ENCODE peak calls at places on chromosomes 16 and 17, in nine cellular contexts. U is brain microvascular endothelial cell, S is Panc1, K is GM23338, P is BJ, I is left ventricle myocardium inferior, X is lung, Z is transverse colon, D is mammary epithelial cell. O is an unnamed sample.

GRCh38 chr16:13781579-13782338 is 138.2 kb upstream of the ERCC4 start:
- DNase-seq in U (no peak), S (no peak), K (no peak), P (no peak), I (no peak), X (no peak), Z (no peak), D (no peak), O (no peak)

GRCh38 chr17:41004397-41004796 is 4.5 kb downstream of the KRTAP3-1 start:
- DNase-seq in U (no peak), S (no peak), K (no peak), P (no peak), I (no peak), X (no peak), Z (no peak), D (no peak), O (no peak)

GRCh38 chr17:72393553-72393952 is 272.7 kb downstream of the SOX9 start:
- DNase-seq in U (peak; percentile 76), S (peak; percentile 73), K (no peak), P (no peak), I (no peak), X (no peak), Z (no peak), D (peak; percentile 77), O (peak; percentile 85)

GRCh38 chr16:5393070-5393469 is 295.5 kb upstream of the EEF2KMT start:
- DNase-seq in U (no peak), S (no peak), K (no peak), P (no peak), I (no peak), X (no peak), Z (no peak), D (no peak), O (no peak)

GRCh38 chr17:74879308-74879707 is 6.5 kb upstream of the FDXR start:
- DNase-seq in U (no peak), S (no peak), K (no peak), P (no peak), I (no peak), X (no peak), Z (no peak), D (no peak), O (no peak)

GRCh38 chr16:58472266-58472665 is 27.7 kb upstream of the NDRG4 start:
- DNase-seq in U (no peak), S (no peak), K (no peak), P (no peak), I (no peak), X (no peak), Z (no peak), D (no peak), O (no peak)

GRCh38 chr16:30491744-30492308 is 19.3 kb downstream of the ITGAL start:
- DNase-seq in U (peak; percentile 80), S (peak; percentile 20), K (no peak), P (peak; percentile 48), I (no peak), X (no peak), Z (peak; percentile 24), D (peak; percentile 62), O (peak; percentile 77)

GRCh38 chr16:46756772-46757171 is 8.6 kb upstream of the MYLK3 start:
- DNase-seq in U (no peak), S (no peak), K (no peak), P (no peak), I (no peak), X (no peak), Z (no peak), D (no peak), O (no peak)

GRCh38 chr17:65954148-65954449 is 237.8 kb downstream of the CEP112 start:
- DNase-seq in U (no peak), S (no peak), K (no peak), P (no peak), I (no peak), X (no peak), Z (no peak), D (no peak), O (no peak)

GRCh38 chr16:19307587-19308241 is 22.2 kb downstream of the CLEC19A start:
- DNase-seq in U (no peak), S (no peak), K (peak; percentile 84), P (no peak), I (no peak), X (no peak), Z (no peak), D (no peak), O (no peak)

DNA sequence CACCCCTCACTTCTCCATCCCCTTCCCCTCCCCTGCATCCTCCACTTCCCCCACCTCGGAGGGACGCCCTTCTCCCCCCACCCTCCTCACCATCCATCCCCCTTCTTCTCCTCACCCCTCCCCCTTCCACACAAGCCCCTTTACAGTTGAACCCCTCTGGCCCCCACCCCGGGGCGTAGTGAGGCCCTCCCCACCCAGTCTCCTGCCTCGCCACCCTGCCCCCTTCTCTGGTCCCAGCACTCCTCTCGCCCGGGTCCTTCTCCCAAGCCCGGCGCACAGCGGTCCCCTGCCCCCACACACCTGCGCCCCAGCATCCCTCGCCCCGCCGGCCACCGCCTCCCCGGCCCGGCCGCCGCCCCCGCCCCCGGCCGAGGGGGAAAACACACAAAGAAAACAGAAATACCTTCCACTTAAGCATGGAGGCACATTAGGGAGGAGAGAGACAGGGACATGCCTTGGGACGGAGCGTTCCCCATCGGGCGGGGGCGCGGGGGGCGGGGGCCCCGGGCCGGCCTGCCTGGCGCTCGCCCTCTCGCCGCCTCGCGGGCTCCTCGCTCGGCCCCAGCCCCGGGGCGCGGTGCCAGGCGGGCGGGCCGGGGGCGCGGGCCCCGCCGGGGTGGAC is 411 bp downstream of the SRCIN1 start:
- DNase-seq in U (no peak), S (no peak), K (peak; percentile 82), P (no peak), I (no peak), X (no peak), Z (no peak), D (no peak), O (no peak)
- H3K4me3 ChIP-seq in U (no peak overlapping the region), S (peak overlapping the region; percentile 49), K (peak overlapping the region; percentile 64), P (no peak overlapping the region), I (peak overlapping the region; percentile 69), X (no peak overlapping the region), Z (peak overlapping the region; percentile 61), D (peak overlapping the region; percentile 42), O (no peak overlapping the region)

GRCh38 chr17:80265205-80266068 is 4.8 kb downstream of the RNF213 start:
- DNase-seq in U (no peak), S (no peak), K (no peak), P (no peak), I (no peak), X (peak; percentile 46), Z (no peak), D (no peak), O (no peak)

GRCh38 chr17:80264048-80264792 is 3.6 kb downstream of the RNF213 start:
- DNase-seq in U (no peak), S (no peak), K (no peak), P (no peak), I (no peak), X (no peak), Z (peak; percentile 55), D (no peak), O (no peak)

GRCh38 chr17:80262775-80263244 is 2.2 kb downstream of the RNF213 start:
- DNase-seq in U (no peak), S (no peak), K (no peak), P (no peak), I (no peak), X (no peak), Z (no peak), D (no peak), O (no peak)

GRCh38 chr17:80263253-80264047 is 2.8 kb downstream of the RNF213 start:
- DNase-seq in U (peak; percentile 91), S (no peak), K (peak; percentile 42), P (no peak), I (peak; percentile 75), X (peak; percentile 92), Z (peak; percentile 94), D (peak; percentile 77), O (peak; percentile 84)

GRCh38 chr17:80264793-80265075 is 4.1 kb downstream of the RNF213 start:
- DNase-seq in U (no peak), S (no peak), K (no peak), P (no peak), I (no peak), X (no peak), Z (no peak), D (no peak), O (no peak)
- TF ChIP-seq CTCF in U (no peak), S (no peak), K (no peak), P (no peak), I (no peak), X (no peak), Z (no peak), D (no peak), O (no peak)

DNA sequence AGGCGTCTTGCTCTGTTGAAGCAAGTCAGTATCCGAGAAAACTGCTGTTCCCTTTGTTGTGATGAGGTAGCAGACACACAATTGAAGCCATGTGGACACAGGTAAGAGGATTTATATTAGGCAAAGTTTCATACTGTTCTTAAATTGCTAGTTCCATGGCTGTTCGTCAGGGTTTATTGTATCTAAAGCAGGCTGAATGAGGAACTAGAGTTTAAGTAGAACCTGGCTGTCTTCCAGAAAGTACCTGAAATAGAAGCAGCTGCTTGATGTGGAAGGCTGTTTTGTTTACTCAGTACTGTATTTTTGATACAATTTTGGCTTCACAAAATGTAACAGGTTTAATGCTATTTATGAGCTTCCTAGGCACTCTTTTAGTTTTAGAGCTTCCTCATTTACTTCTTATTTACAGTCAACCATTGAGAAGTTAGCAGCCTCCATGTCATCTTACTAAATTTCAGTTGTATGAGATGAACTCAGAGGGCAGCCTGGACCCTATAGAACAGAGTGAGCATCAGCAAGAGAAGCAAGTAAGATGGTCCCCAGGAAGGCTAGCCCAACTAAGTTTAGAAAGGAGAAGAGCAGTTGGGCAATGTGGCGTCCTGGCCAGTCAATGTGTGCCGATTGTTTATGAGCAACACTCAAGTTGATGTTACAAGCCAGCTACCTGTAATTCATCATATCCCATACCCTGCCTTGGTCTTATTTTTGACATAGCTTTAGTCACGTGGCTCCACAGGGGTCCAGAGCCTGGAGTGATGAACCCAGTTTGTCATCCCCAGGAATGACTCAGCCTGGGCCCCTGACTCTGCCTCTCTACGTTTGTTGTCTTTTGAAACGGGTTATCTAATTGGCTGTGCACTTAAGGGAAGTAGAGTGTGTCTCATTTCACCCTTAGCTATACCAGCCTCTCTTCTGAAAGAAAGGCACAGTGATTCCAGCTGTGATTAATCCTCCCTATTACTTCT is 9.6 kb upstream of the ARL2BP start:
- DNase-seq in U (peak; percentile 95), S (no peak), K (no peak), P (no peak), I (no peak), X (no peak), Z (no peak), D (no peak), O (no peak)
- H3K36me3 ChIP-seq in U (peaks cover 50% of the 10 kb centered on the region), S (peaks cover 15% of the 10 kb centered on the region), K (peaks cover 25% of the 10 kb centered on the region), P (peaks cover 14% of the 10 kb centered on the region), I (peaks cover 97% of the 10 kb centered on the region), X (peaks cover 23% of the 10 kb centered on the region), Z (no peaks in the 10 kb centered on the region), D (peaks cover 37% of the 10 kb centered on the region), O (peaks cover 3% of the 10 kb centered on the region)

DNA sequence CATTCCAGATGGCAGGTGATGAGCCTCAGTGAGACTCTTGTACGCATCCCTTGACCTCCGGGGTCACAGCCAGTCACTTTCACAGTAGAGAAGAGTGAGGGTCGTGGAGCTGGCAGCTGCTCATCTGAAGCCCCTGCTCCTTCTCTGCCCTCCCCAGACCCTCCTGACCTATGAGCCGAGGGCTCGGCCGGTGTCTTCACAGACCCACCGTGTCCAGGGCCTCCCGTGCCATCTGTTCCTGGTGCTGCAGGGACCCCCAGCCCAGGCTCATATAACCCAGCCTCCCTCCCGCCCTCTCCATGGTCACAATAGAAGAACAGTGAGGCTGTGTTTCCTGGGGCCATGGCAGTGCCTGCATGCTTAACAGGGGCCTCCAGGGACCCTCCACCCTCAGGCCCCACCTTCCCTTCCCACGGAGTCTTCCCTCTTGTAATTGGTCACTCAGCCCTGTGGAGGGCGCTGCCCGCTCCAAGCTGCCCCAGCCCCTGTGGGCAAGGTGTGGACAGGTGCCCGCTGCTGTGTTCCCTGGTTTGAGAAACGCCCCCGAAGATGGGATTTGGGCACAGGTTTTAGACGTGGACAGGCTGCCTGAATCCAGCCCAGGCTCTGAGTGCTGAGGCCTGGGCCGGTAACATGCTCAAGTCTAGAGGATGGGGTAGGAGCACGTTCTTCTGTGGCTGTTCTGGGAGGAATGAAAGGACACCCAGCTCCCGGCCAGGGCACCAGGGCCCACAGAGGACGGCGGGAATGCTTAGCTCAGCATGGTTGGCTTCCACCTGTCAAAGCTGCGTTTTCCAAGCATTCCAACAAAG is 38.7 kb downstream of the ACSF3 start:
- DNase-seq in U (no peak), S (no peak), K (no peak), P (no peak), I (peak; percentile 4), X (no peak), Z (no peak), D (no peak), O (no peak)
- H3K4me3 ChIP-seq in U (no peak overlapping the region), S (no peak overlapping the region), K (no peak overlapping the region), P (no peak overlapping the region), I (no peak overlapping the region), X (no peak overlapping the region), Z (no peak overlapping the region), D (no peak overlapping the region), O (no peak overlapping the region)